ENCODE peak calls at places on chromosomes 1 and 21, in eight cellular contexts. S is dorsolateral prefrontal cortex, W is AG04450, R is HFF-Myc, L is fibroblast of lung, A is tibial nerve, Y is choroid plexus epithelial cell, J is heart left ventricle. B is an unnamed sample.

GRCh38 chr1:105544475-105544874 is 1512.0 kb upstream of the PRMT6 start:
- DNase-seq in J (no peak), R (no peak), Y (no peak), A (no peak), S (no peak), L (peak; percentile 16), W (no peak), B (no peak)

GRCh38 chr1:1021010-1021845 is 1.3 kb downstream of the AGRN start:
- DNase-seq in W (peak; percentile 15), J (peak; percentile 83), S (no peak), A (no peak), Y (peak; percentile 72), R (no peak), L (peak; percentile 84), B (no peak)

GRCh38 chr1:204763773-204764427 is 78.4 kb upstream of the LRRN2 start:
- DNase-seq in S (peak; percentile 77), L (peak; percentile 89), W (peak; percentile 23), A (peak; percentile 17), R (peak; percentile 17), Y (peak; percentile 74), J (peak; percentile 64), B (peak; percentile 74)

GRCh38 chr21:38042246-38042645 is 126.0 kb upstream of the KCNJ6 start:
- DNase-seq in Y (peak; percentile 1), J (no peak), S (no peak), W (no peak), R (no peak), A (no peak), L (no peak), B (no peak)

GRCh38 chr1:21317035-21317689 is 26.9 kb upstream of the ECE1 start:
- DNase-seq in R (no peak), J (peak; percentile 76), S (peak; percentile 59), W (no peak), L (peak; percentile 62), A (peak; percentile 80), Y (peak; percentile 70), B (no peak)

GRCh38 chr1:108000620-108001105 is 35.7 kb upstream of the VAV3 start:
- DNase-seq in A (peak; percentile 8), S (no peak), W (peak; percentile 2), L (peak; percentile 83), J (peak; percentile 47), Y (peak; percentile 97), R (peak; percentile 78), B (peak; percentile 54)

GRCh38 chr1:180156201-180156600 is 1.5 kb downstream of the QSOX1 start:
- DNase-seq in S (no peak), L (no peak), J (no peak), Y (no peak), A (no peak), W (no peak), R (no peak), B (no peak)

GRCh38 chr1:163104405-163105099 is 35.4 kb downstream of the RGS4 start:
- DNase-seq in J (no peak), A (no peak), Y (no peak), S (no peak), R (no peak), L (peak; percentile 84), W (no peak), B (no peak)

GRCh38 chr1:32993215-32993566 is 28.6 kb upstream of the RNF19B start:
- DNase-seq in A (no peak), Y (no peak), J (no peak), W (no peak), L (no peak), R (no peak), S (no peak), B (no peak)

GRCh38 chr1:221164029-221164428 is 284.8 kb downstream of the HLX start:
- DNase-seq in R (no peak), J (no peak), Y (no peak), A (no peak), W (no peak), L (peak; percentile 59), S (no peak), B (no peak)

GRCh38 chr1:198605880-198606458 is 32.9 kb upstream of the PTPRC start:
- DNase-seq in Y (peak; percentile 24), R (no peak), S (no peak), L (peak; percentile 18), W (no peak), J (no peak), A (no peak), B (no peak)

GRCh38 chr21:30434033-30434631 is 4.1 kb downstream of the KRTAP13-4 start:
- DNase-seq in Y (peak; percentile 51), A (peak; percentile 13), W (no peak), R (peak; percentile 2), L (peak; percentile 0), S (no peak), J (no peak), B (no peak)

GRCh38 chr1:64469614-64469976 is 334 bp upstream of the CACHD1 start:
- DNase-seq in S (peak; percentile 5), L (peak; percentile 24), R (no peak), W (no peak), A (no peak), J (no peak), Y (peak; percentile 5), B (no peak)

GRCh38 chr1:204152310-204153044 is 633 bp upstream of the ETNK2 start:
- DNase-seq in J (no peak), W (no peak), S (no peak), A (peak; percentile 18), R (no peak), L (no peak), Y (no peak), B (no peak)

GRCh38 chr1:21293537-21294265 is 3.4 kb upstream of the ECE1 start:
- DNase-seq in S (no peak), A (no peak), R (no peak), Y (no peak), W (no peak), L (no peak), J (no peak), B (no peak)

GRCh38 chr1:45490121-45490622 is 791 bp downstream of the TESK2 start:
- DNase-seq in W (no peak), Y (peak; percentile 47), A (peak; percentile 18), L (peak; percentile 9), R (no peak), S (no peak), J (no peak), B (peak; percentile 51)

GRCh38 chr1:31552489-31552888 is 23.8 kb upstream of the TINAGL1 start:
- DNase-seq in L (no peak), J (no peak), A (no peak), S (no peak), R (no peak), W (no peak), Y (no peak), B (no peak)

GRCh38 chr1:27598902-27599528 is 4.9 kb downstream of the AHDC1 start:
- DNase-seq in L (peak; percentile 89), R (no peak), A (no peak), W (no peak), Y (peak; percentile 82), J (peak; percentile 80), S (peak; percentile 67), B (no peak)

GRCh38 chr1:27598288-27598687 is 5.7 kb downstream of the AHDC1 start:
- DNase-seq in A (no peak), W (no peak), J (peak; percentile 79), R (no peak), S (no peak), Y (peak; percentile 45), L (no peak), B (no peak)

GRCh38 chr1:27600500-27601175 is 3.3 kb downstream of the AHDC1 start:
- DNase-seq in A (no peak), J (no peak), S (no peak), W (no peak), Y (peak; percentile 53), R (no peak), L (peak; percentile 57), B (no peak)

GRCh38 chr1:27601321-27601770 is 2.6 kb downstream of the AHDC1 start:
- DNase-seq in A (no peak), S (no peak), Y (no peak), L (no peak), W (no peak), J (no peak), R (no peak), B (no peak)

DNA sequence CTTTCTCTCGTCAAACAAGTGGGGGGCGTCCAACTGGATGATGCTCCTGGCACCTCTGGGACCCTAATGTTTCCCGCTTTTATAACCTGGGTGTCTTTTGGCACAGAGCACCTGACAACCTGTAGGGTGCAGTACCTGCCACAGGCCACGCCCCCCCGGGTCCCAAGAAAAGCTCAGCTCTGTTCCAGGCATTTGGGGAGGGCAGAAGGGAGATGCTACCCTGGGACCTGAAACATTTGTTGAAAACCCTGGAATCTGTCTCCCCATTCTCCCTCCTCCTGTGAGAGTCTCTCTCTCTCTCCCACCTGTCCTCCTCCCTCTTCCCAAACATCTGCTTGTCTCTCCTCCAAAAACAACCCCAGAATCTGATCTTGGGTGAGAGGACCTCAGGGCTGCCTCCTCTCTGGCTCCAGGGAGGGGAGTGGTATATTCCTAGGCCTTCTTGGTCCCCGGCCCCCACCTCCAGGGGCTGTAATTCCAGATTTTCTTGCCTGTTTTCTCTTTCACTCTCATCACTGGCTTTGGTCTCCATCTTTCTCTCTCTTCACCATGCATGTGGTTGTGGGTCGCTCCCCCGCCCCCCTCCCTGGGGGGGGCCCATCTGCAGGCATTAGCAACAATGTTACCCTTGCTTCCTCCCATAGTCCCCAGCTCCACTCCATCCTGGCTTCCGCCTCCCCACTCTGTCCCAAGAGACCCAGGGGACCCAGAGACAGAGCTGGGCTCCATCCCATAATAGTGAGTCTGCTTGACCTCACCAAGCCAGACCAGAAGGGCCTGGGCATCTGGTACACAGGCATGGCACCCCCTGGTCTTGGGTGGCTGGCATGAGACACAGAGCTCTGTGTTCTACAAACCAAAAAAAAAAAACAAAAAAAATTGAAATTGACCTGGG is 4.1 kb downstream of the AHDC1 start:
- DNase-seq in S (no peak), J (no peak), R (no peak), A (no peak), L (no peak), W (no peak), Y (no peak), B (no peak)
- TF ChIP-seq CTCF in S (no peak), J (no peak), R (no peak), A (no peak), L (no peak), W (no peak), Y (no peak), B (no peak)

GRCh38 chr21:45022736-45023135 is 51.6 kb upstream of the ADARB1 start:
- DNase-seq in R (no peak), Y (no peak), W (no peak), J (no peak), S (no peak), A (no peak), L (no peak), B (no peak)
- TF ChIP-seq CTCF in R (no peak), Y (no peak), W (no peak), J (no peak), S (no peak), A (no peak), L (no peak), B (no peak)

DNA sequence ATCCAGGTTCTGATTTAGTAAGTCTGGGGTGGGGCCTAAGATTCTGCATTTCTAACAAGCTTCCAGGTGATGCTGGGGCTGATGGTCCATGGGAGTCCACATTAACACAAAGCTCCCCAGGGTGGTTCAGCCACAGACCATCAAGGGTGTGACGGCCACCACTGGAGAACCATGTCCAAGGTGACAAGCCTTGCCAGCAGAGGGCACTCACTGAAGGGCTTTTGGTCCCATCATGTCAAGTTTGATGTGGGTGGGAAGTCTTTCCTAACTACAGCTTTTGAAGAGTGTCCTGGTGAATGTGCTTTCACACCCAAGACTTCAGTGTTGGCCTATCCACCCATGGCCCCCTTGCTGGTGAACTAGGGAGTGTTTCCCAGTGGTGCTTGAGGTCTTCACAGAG is 67.1 kb downstream of the UBE2T start:
- DNase-seq in R (no peak), J (peak; percentile 36), W (no peak), Y (peak; percentile 50), S (no peak), A (no peak), L (no peak), B (no peak)
- TF ChIP-seq CTCF in R (peak; percentile 58), J (no peak), W (peak; percentile 39), Y (peak; percentile 70), S (no peak), A (no peak), L (peak; percentile 31), B (no peak)

GRCh38 chr1:173914366-173914871 is 2.7 kb downstream of the SERPINC1 start:
- DNase-seq in W (no peak), A (no peak), Y (peak; percentile 56), R (peak; percentile 5), J (no peak), S (no peak), L (no peak), B (no peak)
- TF ChIP-seq CTCF in W (peak; percentile 57), A (no peak), Y (peak; percentile 74), R (peak; percentile 75), J (no peak), S (no peak), L (peak; percentile 37), B (peak; percentile 45)